ENCODE peak calls at places on chromosomes 4 and X, in six cellular contexts. H is neural crest cell, I is cardiac fibroblast, L is astrocyte of the spinal cord, B is epithelial cell of esophagus, F is suprapubic skin. E is an unnamed sample.

GRCh38 chrX:145848451-145848850 is 30.8 kb downstream of the SLITRK2 start:
- DNase-seq in B (no peak), I (no peak), H (no peak), F (no peak), L (no peak), E (no peak)

GRCh38 chr4:6342530-6343293 is 73.1 kb downstream of the WFS1 start:
- DNase-seq in H (no peak), L (no peak), F (no peak), I (peak; percentile 31), B (no peak), E (no peak)

GRCh38 chr4:124708517-124709300 is 3.8 kb downstream of the ANKRD50 start:
- DNase-seq in I (peak; percentile 55), B (peak; percentile 16), H (no peak), L (peak; percentile 48), F (no peak), E (no peak)

GRCh38 chr4:23070848-23071570 is 378.3 kb downstream of the GBA3 start:
- DNase-seq in B (no peak), H (no peak), I (no peak), F (no peak), L (no peak), E (no peak)

GRCh38 chrX:155747520-155747919 is 133.6 kb upstream of the VAMP7 start:
- DNase-seq in F (no peak), I (peak; percentile 1), B (peak; percentile 45), H (no peak), L (no peak), E (no peak)

GRCh38 chrX:42027367-42028025 is 104.1 kb upstream of the CASK start:
- DNase-seq in B (no peak), H (no peak), L (no peak), I (no peak), F (no peak), E (no peak)

GRCh38 chrX:9884031-9884779 is 83.0 kb upstream of the CLDN34 start:
- DNase-seq in F (no peak), I (no peak), H (no peak), B (no peak), L (no peak), E (no peak)

GRCh38 chr4:83152771-83153170 is 38.2 kb upstream of the PLAC8 start:
- DNase-seq in I (no peak), B (no peak), H (no peak), F (no peak), L (no peak), E (no peak)

GRCh38 chrX:18927558-18927957 is 56.4 kb downstream of the PHKA2 start:
- DNase-seq in I (no peak), F (no peak), H (no peak), B (no peak), L (no peak), E (no peak)

GRCh38 chr4:153241970-153242847 is 38.0 kb downstream of the TRIM2 start:
- DNase-seq in I (no peak), L (peak; percentile 66), F (no peak), H (no peak), B (no peak), E (no peak)

GRCh38 chr4:2007804-2008670 is 737 bp downstream of the NELFA start:
- DNase-seq in H (no peak), L (no peak), I (peak; percentile 10), B (no peak), F (peak; percentile 71), E (no peak)

GRCh38 chrX:119753639-119754257 is 4.6 kb upstream of the SOWAHD start:
- DNase-seq in L (peak; percentile 41), I (peak; percentile 57), H (peak; percentile 6), B (peak; percentile 45), F (no peak), E (no peak)

GRCh38 chr4:17814140-17814539 is 3.4 kb downstream of the NCAPG start:
- DNase-seq in H (no peak), F (no peak), L (peak; percentile 58), B (peak; percentile 42), I (peak; percentile 67), E (no peak)

GRCh38 chr4:82799006-82799881 is 648 bp upstream of the SCD5 start:
- DNase-seq in F (no peak), L (no peak), I (peak; percentile 10), B (no peak), H (no peak), E (no peak)

GRCh38 chr4:30380404-30380998 is 339.7 kb upstream of the PCDH7 start:
- DNase-seq in H (peak; percentile 48), B (peak; percentile 81), I (peak; percentile 84), F (no peak), L (peak; percentile 72), E (no peak)

GRCh38 chrX:47497274-47497673 is 14.3 kb upstream of the ZNF41 start:
- DNase-seq in L (peak; percentile 45), B (peak; percentile 32), F (no peak), I (peak; percentile 57), H (no peak), E (no peak)
- TF ChIP-seq CTCF in L (peak; percentile 51), B (peak; percentile 38), F (no peak), I (peak; percentile 45), H (peak; percentile 38), E (peak; percentile 52)

GRCh38 chrX:77162777-77163176 is 284.4 kb upstream of the FGF16 start:
- DNase-seq in B (no peak), F (no peak), I (no peak), L (no peak), H (no peak), E (no peak)

DNA sequence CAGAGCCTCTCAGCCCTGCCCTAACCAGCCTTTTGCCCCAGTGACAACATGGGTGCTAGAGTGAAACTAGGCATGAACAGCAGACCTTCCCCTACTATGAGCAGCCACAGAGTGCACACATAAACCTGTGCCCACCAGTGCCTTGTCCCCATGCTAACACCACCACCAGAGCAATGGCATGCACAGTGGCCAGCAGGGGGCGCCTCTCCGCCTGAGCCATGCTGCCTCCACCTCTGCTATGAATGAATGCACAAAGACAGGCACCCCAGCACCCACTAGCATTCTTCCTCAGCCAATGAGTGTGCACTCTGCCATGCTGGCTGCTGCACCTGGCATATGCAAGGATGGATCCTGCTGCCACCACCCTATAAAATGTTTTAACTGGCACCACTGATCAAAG is 286.9 kb upstream of the FGF16 start:
- DNase-seq in I (no peak), L (no peak), F (no peak), B (peak; percentile 0), H (no peak), E (no peak)
- TF ChIP-seq CTCF in I (peak; percentile 12), L (peak; percentile 19), F (no peak), B (no peak), H (peak; percentile 35), E (peak; percentile 16)

GRCh38 chrX:69503228-69503834 is 795 bp upstream of the NALF2 start:
- DNase-seq in F (no peak), L (no peak), H (no peak), B (no peak), I (peak; percentile 39), E (peak; percentile 49)
- TF ChIP-seq CTCF in F (no peak), L (no peak), H (peak; percentile 65), B (no peak), I (no peak), E (peak; percentile 37)

GRCh38 chrX:22968494-22968893 is 31.3 kb upstream of the DDX53 start:
- DNase-seq in B (no peak), I (no peak), F (no peak), L (no peak), H (no peak), E (no peak)
- TF ChIP-seq CTCF in B (no peak), I (no peak), F (no peak), L (no peak), H (no peak), E (no peak)

GRCh38 chrX:134735015-134735414 is 76.7 kb upstream of the PLAC1 start:
- DNase-seq in H (no peak), I (no peak), L (no peak), F (no peak), B (no peak), E (no peak)

GRCh38 chrX:134732676-134733075 is 74.4 kb upstream of the PLAC1 start:
- DNase-seq in I (peak; percentile 37), F (no peak), L (no peak), H (no peak), B (no peak), E (no peak)

GRCh38 chrX:134736351-134736750 is 78.1 kb upstream of the PLAC1 start:
- DNase-seq in L (no peak), I (no peak), B (no peak), F (no peak), H (no peak), E (no peak)

GRCh38 chrX:134733595-134733994 is 75.3 kb upstream of the PLAC1 start:
- DNase-seq in I (no peak), B (no peak), F (no peak), L (no peak), H (no peak), E (no peak)

DNA sequence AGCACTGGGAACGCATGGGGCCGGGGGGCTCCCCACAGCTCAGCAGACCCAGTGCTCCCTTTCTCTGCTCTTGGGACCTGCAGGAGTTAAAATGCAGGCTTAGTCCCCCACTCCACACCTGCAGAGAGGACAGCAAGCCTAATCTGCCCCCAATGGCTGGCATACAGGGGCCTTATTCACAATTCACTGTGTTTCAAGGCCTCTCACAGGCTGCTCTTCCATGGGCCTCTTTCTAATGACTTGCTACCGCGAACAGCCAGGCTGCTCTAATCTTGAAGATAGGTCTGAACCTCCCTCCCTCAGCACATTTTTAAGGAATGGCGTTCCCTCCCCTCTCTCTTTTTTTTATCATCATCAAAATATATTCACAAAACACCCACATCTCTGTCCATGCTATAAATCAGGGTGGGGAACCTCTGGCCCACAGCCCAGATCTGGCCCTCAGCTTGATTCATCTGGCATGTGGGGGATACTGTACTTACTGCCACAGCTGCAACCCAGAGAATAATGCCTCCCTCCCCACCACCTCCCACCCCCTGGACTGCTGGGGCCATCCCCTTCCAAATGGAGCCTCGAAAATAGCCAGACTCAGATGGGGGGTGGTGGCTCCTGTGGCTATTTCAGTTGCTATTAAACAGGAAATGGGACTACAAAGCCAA is 76.2 kb upstream of the PLAC1 start:
- DNase-seq in H (no peak), L (peak; percentile 65), I (peak; percentile 69), F (no peak), B (no peak), E (no peak)
- TF ChIP-seq CTCF in H (no peak), L (no peak), I (no peak), F (no peak), B (no peak), E (no peak)

DNA sequence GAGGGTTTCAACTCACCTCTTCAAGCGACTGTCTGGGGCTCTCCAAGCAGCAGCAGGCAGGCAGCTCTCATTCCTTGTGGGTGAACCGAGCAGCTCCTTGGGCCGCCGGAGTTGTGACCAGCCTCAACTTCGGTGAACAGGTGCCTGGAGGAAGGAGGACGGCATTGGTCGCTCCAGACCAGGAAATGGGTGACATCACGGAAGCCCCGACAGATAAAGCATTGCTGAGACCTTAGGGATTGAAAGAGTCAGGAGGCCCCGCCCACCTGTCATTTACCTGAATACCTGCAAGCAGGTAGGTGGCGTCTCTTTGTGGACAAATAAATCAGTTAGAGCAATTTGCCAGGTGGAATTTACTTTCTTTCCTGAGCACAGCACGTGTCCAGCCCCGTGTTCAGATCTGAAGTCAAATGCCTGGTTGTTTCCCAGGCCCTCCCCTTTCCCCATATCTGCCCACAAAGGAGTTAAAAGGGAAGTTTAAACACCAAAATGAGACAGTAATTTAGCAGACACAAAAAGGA is at the start of gene LNX1:
- DNase-seq in B (peak; percentile 83), F (peak; percentile 80), H (no peak), I (no peak), L (no peak), E (no peak)
- TF ChIP-seq CTCF in B (peak; percentile 36), F (no peak), H (no peak), I (no peak), L (no peak), E (no peak)